ENCODE peak calls at places on chromosomes 1 and 21, in ten cellular contexts. One of them, this sample, is unnamed.

GRCh38 chr1:179599623-179600249 is 8.1 kb downstream of the TDRD5 start:
- DNase-seq in neural crest cell: peak
- DNase-seq in osteocyte: no peak
- DNase-seq in Caco-2: peak
- DNase-seq in endothelial cell of umbilical vein: peak
- DNase-seq in kidney epithelial cell: no peak
- DNase-seq in right atrium auricular region: no peak
- DNase-seq in PC-3: peak
- DNase-seq in H1: no peak
- DNase-seq in colonic mucosa: peak
- DNase-seq in this sample: no peak

GRCh38 chr1:225848044-225848955 is 33.9 kb downstream of the TMEM63A start:
- DNase-seq in Caco-2: no peak
- DNase-seq in right atrium auricular region: no peak
- DNase-seq in PC-3: no peak
- DNase-seq in neural crest cell: no peak
- DNase-seq in kidney epithelial cell: no peak
- DNase-seq in colonic mucosa: no peak
- DNase-seq in H1: no peak
- DNase-seq in osteocyte: no peak
- DNase-seq in endothelial cell of umbilical vein: no peak
- DNase-seq in this sample: peak

GRCh38 chr1:48291421-48291820 is 68.9 kb downstream of the SLC5A9 start:
- DNase-seq in PC-3: no peak
- DNase-seq in kidney epithelial cell: no peak
- DNase-seq in Caco-2: no peak
- DNase-seq in colonic mucosa: no peak
- DNase-seq in right atrium auricular region: no peak
- DNase-seq in endothelial cell of umbilical vein: no peak
- DNase-seq in neural crest cell: no peak
- DNase-seq in H1: no peak
- DNase-seq in osteocyte: no peak
- DNase-seq in this sample: no peak

GRCh38 chr1:40801742-40802077 is 18.1 kb downstream of the KCNQ4 start:
- DNase-seq in right atrium auricular region: no peak
- DNase-seq in H1: no peak
- DNase-seq in endothelial cell of umbilical vein: no peak
- DNase-seq in PC-3: no peak
- DNase-seq in osteocyte: no peak
- DNase-seq in Caco-2: no peak
- DNase-seq in kidney epithelial cell: no peak
- DNase-seq in neural crest cell: no peak
- DNase-seq in colonic mucosa: no peak
- DNase-seq in this sample: no peak

GRCh38 chr1:246682231-246682895 is 41.8 kb upstream of the SCCPDH start:
- DNase-seq in right atrium auricular region: no peak
- DNase-seq in colonic mucosa: no peak
- DNase-seq in osteocyte: no peak
- DNase-seq in neural crest cell: no peak
- DNase-seq in H1: no peak
- DNase-seq in kidney epithelial cell: no peak
- DNase-seq in Caco-2: no peak
- DNase-seq in PC-3: no peak
- DNase-seq in endothelial cell of umbilical vein: peak
- DNase-seq in this sample: no peak

GRCh38 chr1:72326494-72326893 is 44.2 kb upstream of the NEGR1 start:
- DNase-seq in H1: no peak
- DNase-seq in right atrium auricular region: no peak
- DNase-seq in osteocyte: no peak
- DNase-seq in kidney epithelial cell: no peak
- DNase-seq in PC-3: no peak
- DNase-seq in colonic mucosa: no peak
- DNase-seq in neural crest cell: no peak
- DNase-seq in endothelial cell of umbilical vein: no peak
- DNase-seq in Caco-2: no peak
- DNase-seq in this sample: no peak

GRCh38 chr1:197320991-197321531 is 53.0 kb downstream of the CRB1 start:
- DNase-seq in PC-3: peak
- DNase-seq in osteocyte: no peak
- DNase-seq in kidney epithelial cell: peak
- DNase-seq in neural crest cell: no peak
- DNase-seq in endothelial cell of umbilical vein: no peak
- DNase-seq in right atrium auricular region: no peak
- DNase-seq in H1: no peak
- DNase-seq in Caco-2: no peak
- DNase-seq in colonic mucosa: no peak
- DNase-seq in this sample: no peak

GRCh38 chr1:4778056-4778455 is 123.6 kb downstream of the AJAP1 start:
- DNase-seq in colonic mucosa: no peak
- DNase-seq in PC-3: peak
- DNase-seq in right atrium auricular region: no peak
- DNase-seq in neural crest cell: peak
- DNase-seq in H1: peak
- DNase-seq in Caco-2: peak
- DNase-seq in kidney epithelial cell: no peak
- DNase-seq in osteocyte: no peak
- DNase-seq in endothelial cell of umbilical vein: no peak
- DNase-seq in this sample: no peak

GRCh38 chr1:207321790-207322530 is 482 bp downstream of the CD55 start:
- DNase-seq in endothelial cell of umbilical vein: peak
- DNase-seq in right atrium auricular region: no peak
- DNase-seq in Caco-2: peak
- DNase-seq in osteocyte: no peak
- DNase-seq in kidney epithelial cell: no peak
- DNase-seq in PC-3: peak
- DNase-seq in H1: no peak
- DNase-seq in neural crest cell: no peak
- DNase-seq in colonic mucosa: no peak
- DNase-seq in this sample: no peak

GRCh38 chr21:29302340-29302991 is 3.7 kb downstream of the BACH1 start:
- DNase-seq in PC-3: peak
- DNase-seq in colonic mucosa: no peak
- DNase-seq in kidney epithelial cell: no peak
- DNase-seq in right atrium auricular region: no peak
- DNase-seq in neural crest cell: no peak
- DNase-seq in osteocyte: no peak
- DNase-seq in Caco-2: no peak
- DNase-seq in H1: no peak
- DNase-seq in endothelial cell of umbilical vein: no peak
- DNase-seq in this sample: no peak

GRCh38 chr21:42980959-42981523 is 6.7 kb downstream of the PKNOX1 start:
- DNase-seq in colonic mucosa: no peak
- DNase-seq in kidney epithelial cell: no peak
- DNase-seq in right atrium auricular region: no peak
- DNase-seq in Caco-2: no peak
- DNase-seq in PC-3: no peak
- DNase-seq in neural crest cell: no peak
- DNase-seq in osteocyte: no peak
- DNase-seq in endothelial cell of umbilical vein: no peak
- DNase-seq in H1: no peak
- DNase-seq in this sample: no peak

GRCh38 chr1:59072017-59072947 is 224.6 kb upstream of the FGGY start:
- DNase-seq in endothelial cell of umbilical vein: peak
- DNase-seq in osteocyte: no peak
- DNase-seq in neural crest cell: no peak
- DNase-seq in H1: no peak
- DNase-seq in PC-3: peak
- DNase-seq in colonic mucosa: no peak
- DNase-seq in Caco-2: no peak
- DNase-seq in right atrium auricular region: no peak
- DNase-seq in kidney epithelial cell: no peak
- DNase-seq in this sample: no peak

GRCh38 chr1:94270801-94271203 is 33.4 kb upstream of the ARHGAP29 start:
- DNase-seq in endothelial cell of umbilical vein: peak
- DNase-seq in right atrium auricular region: no peak
- DNase-seq in H1: no peak
- DNase-seq in Caco-2: no peak
- DNase-seq in PC-3: peak
- DNase-seq in kidney epithelial cell: peak
- DNase-seq in osteocyte: no peak
- DNase-seq in neural crest cell: no peak
- DNase-seq in colonic mucosa: no peak
- DNase-seq in this sample: no peak

GRCh38 chr1:204348722-204349121 is 11.0 kb downstream of the PLEKHA6 start:
- DNase-seq in endothelial cell of umbilical vein: peak
- DNase-seq in Caco-2: peak
- DNase-seq in right atrium auricular region: peak
- DNase-seq in H1: no peak
- DNase-seq in PC-3: no peak
- DNase-seq in neural crest cell: peak
- DNase-seq in osteocyte: no peak
- DNase-seq in kidney epithelial cell: no peak
- DNase-seq in colonic mucosa: peak
- DNase-seq in this sample: no peak

GRCh38 chr1:111600886-111601386 is 18.7 kb upstream of the RAP1A start:
- DNase-seq in colonic mucosa: no peak
- DNase-seq in osteocyte: no peak
- DNase-seq in PC-3: no peak
- DNase-seq in H1: no peak
- DNase-seq in endothelial cell of umbilical vein: no peak
- DNase-seq in right atrium auricular region: no peak
- DNase-seq in Caco-2: no peak
- DNase-seq in kidney epithelial cell: no peak
- DNase-seq in neural crest cell: no peak
- DNase-seq in this sample: peak

GRCh38 chr1:13701274-13701650 is 1.3 kb downstream of the PRDM2 start:
- DNase-seq in right atrium auricular region: no peak
- DNase-seq in colonic mucosa: no peak
- DNase-seq in osteocyte: no peak
- DNase-seq in kidney epithelial cell: no peak
- DNase-seq in endothelial cell of umbilical vein: no peak
- DNase-seq in neural crest cell: no peak
- DNase-seq in H1: no peak
- DNase-seq in PC-3: no peak
- DNase-seq in Caco-2: no peak
- DNase-seq in this sample: peak

DNA sequence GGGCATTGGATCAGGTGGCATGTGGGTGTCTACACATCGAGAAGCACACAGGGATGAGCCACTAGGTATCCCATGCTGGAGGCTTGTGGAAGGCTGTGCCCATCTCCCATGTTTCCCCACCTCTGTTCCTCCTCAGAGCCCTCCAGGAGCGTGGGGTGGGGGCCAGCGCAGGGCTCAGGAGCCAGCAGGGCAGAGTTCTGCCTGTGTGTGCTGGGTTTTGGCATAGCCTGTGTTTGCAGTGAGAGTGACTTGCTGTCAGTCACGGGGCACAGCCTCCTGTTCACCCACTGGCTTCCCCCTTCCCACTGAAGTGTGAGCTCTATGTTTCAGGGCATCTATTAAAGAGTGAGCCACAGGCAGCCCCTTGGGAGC is 10.4 kb downstream of the IBA57 start:
- DNase-seq in endothelial cell of umbilical vein: no peak
- DNase-seq in right atrium auricular region: no peak
- DNase-seq in Caco-2: no peak
- DNase-seq in PC-3: no peak
- DNase-seq in neural crest cell: no peak
- DNase-seq in kidney epithelial cell: no peak
- DNase-seq in H1: no peak
- DNase-seq in osteocyte: no peak
- DNase-seq in colonic mucosa: no peak
- DNase-seq in this sample: no peak
- TF ChIP-seq CTCF in endothelial cell of umbilical vein: no peak
- TF ChIP-seq CTCF in right atrium auricular region: no peak
- TF ChIP-seq CTCF in Caco-2: no peak
- TF ChIP-seq CTCF in PC-3: no peak
- TF ChIP-seq CTCF in neural crest cell: no peak
- TF ChIP-seq CTCF in kidney epithelial cell: no peak
- TF ChIP-seq CTCF in H1: no peak
- TF ChIP-seq CTCF in osteocyte: no peak
- TF ChIP-seq CTCF in colonic mucosa: no peak
- TF ChIP-seq CTCF in this sample: no peak

GRCh38 chr1:109773900-109774485 is 10.3 kb upstream of the EPS8L3 start:
- DNase-seq in neural crest cell: no peak
- DNase-seq in osteocyte: no peak
- DNase-seq in right atrium auricular region: no peak
- DNase-seq in H1: no peak
- DNase-seq in colonic mucosa: no peak
- DNase-seq in endothelial cell of umbilical vein: no peak
- DNase-seq in Caco-2: no peak
- DNase-seq in kidney epithelial cell: no peak
- DNase-seq in PC-3: no peak
- DNase-seq in this sample: no peak
- TF ChIP-seq CTCF in neural crest cell: no peak
- TF ChIP-seq CTCF in osteocyte: no peak
- TF ChIP-seq CTCF in right atrium auricular region: no peak
- TF ChIP-seq CTCF in H1: no peak
- TF ChIP-seq CTCF in colonic mucosa: no peak
- TF ChIP-seq CTCF in endothelial cell of umbilical vein: no peak
- TF ChIP-seq CTCF in Caco-2: no peak
- TF ChIP-seq CTCF in kidney epithelial cell: no peak
- TF ChIP-seq CTCF in PC-3: no peak
- TF ChIP-seq CTCF in this sample: no peak

GRCh38 chr21:21690068-21690665 is 692.0 kb downstream of the NCAM2 start:
- DNase-seq in kidney epithelial cell: no peak
- DNase-seq in H1: no peak
- DNase-seq in neural crest cell: no peak
- DNase-seq in Caco-2: no peak
- DNase-seq in right atrium auricular region: no peak
- DNase-seq in PC-3: no peak
- DNase-seq in endothelial cell of umbilical vein: no peak
- DNase-seq in colonic mucosa: no peak
- DNase-seq in osteocyte: no peak
- DNase-seq in this sample: no peak

GRCh38 chr21:21688877-21689276 is 690.7 kb downstream of the NCAM2 start:
- DNase-seq in endothelial cell of umbilical vein: no peak
- DNase-seq in neural crest cell: no peak
- DNase-seq in kidney epithelial cell: no peak
- DNase-seq in right atrium auricular region: no peak
- DNase-seq in osteocyte: no peak
- DNase-seq in PC-3: peak
- DNase-seq in H1: peak
- DNase-seq in Caco-2: peak
- DNase-seq in colonic mucosa: no peak
- DNase-seq in this sample: no peak
- TF ChIP-seq CTCF in endothelial cell of umbilical vein: peak
- TF ChIP-seq CTCF in neural crest cell: peak
- TF ChIP-seq CTCF in kidney epithelial cell: peak
- TF ChIP-seq CTCF in right atrium auricular region: no peak
- TF ChIP-seq CTCF in osteocyte: peak
- TF ChIP-seq CTCF in PC-3: peak
- TF ChIP-seq CTCF in H1: peak
- TF ChIP-seq CTCF in Caco-2: peak
- TF ChIP-seq CTCF in colonic mucosa: no peak
- TF ChIP-seq CTCF in this sample: no peak

DNA sequence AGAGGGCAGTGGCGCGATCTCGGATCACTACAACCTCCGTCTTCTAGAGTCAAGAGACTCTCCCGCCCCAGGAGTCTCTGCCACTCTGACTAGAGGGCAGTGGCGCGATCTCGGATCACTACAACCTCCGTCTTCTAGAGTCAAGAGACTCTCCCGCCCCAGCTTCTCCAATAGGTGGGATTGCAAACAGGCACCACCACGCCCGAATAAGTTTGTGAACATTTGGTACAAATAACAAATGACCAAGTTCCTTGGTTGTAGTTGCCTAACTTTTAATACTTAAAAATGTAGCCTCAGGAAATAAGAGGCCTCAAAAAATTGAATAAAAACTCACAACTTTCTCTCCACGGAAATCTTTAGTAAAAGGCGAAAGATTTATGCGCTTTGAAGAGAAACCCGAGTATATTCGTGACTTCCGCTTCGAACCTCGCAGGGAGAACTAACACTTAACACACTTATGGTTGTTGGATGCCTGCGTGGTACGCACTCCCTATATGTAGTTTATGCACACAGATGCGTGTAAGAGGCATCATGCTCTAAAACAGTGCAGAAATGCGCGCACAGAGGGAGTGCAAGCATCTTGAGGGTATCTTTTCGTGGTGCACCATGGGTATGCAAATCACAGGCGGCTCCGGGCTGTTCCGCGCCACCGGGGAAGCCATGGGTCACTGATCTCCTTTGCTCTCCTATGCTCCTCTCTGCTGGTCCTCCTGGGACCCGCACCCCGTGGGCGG is 11.4 kb downstream of the BTBD19 start:
- DNase-seq in H1: peak
- DNase-seq in endothelial cell of umbilical vein: peak
- DNase-seq in colonic mucosa: peak
- DNase-seq in PC-3: peak
- DNase-seq in kidney epithelial cell: peak
- DNase-seq in Caco-2: peak
- DNase-seq in neural crest cell: peak
- DNase-seq in right atrium auricular region: peak
- DNase-seq in osteocyte: no peak
- DNase-seq in this sample: peak
- TF ChIP-seq CTCF in H1: peak
- TF ChIP-seq CTCF in endothelial cell of umbilical vein: no peak
- TF ChIP-seq CTCF in colonic mucosa: peak
- TF ChIP-seq CTCF in PC-3: no peak
- TF ChIP-seq CTCF in kidney epithelial cell: no peak
- TF ChIP-seq CTCF in Caco-2: no peak
- TF ChIP-seq CTCF in neural crest cell: peak
- TF ChIP-seq CTCF in right atrium auricular region: no peak
- TF ChIP-seq CTCF in osteocyte: no peak
- TF ChIP-seq CTCF in this sample: no peak